ENCODE peak calls at places on chromosomes 2 and 18, in six cellular contexts. Z is A549, J is endothelial cell of umbilical vein, F is K562, R is HCT116, L is GM12878. B is an unnamed sample.

GRCh38 chr2:9191044-9191481 is 15.5 kb upstream of the ASAP2 start:
- DNase-seq in L (no peak), R (no peak), Z (peak), F (no peak), J (peak), B (peak)

GRCh38 chr18:1147616-1148184 is 243.0 kb downstream of the ADCYAP1 start:
- DNase-seq in L (no peak), R (no peak), F (no peak), J (no peak), Z (no peak), B (no peak)

GRCh38 chr2:239376942-239377531 is 23.8 kb downstream of the HDAC4 start:
- DNase-seq in L (no peak), F (no peak), Z (no peak), R (no peak), J (no peak), B (no peak)

GRCh38 chr2:200397785-200398184 is 91.3 kb downstream of the SPATS2L start:
- DNase-seq in L (no peak), R (no peak), J (no peak), F (no peak), Z (no peak), B (no peak)

GRCh38 chr2:146873646-146874259 is 971.1 kb upstream of the ACVR2A start:
- DNase-seq in L (no peak), Z (no peak), J (no peak), R (peak), F (no peak), B (no peak)

GRCh38 chr2:173021939-173022371 is 53.7 kb upstream of the MAP3K20 start:
- DNase-seq in J (peak), L (no peak), Z (peak), F (peak), R (no peak), B (peak)

GRCh38 chr2:82968381-82968780 is 1490.7 kb downstream of the SUCLG1 start:
- DNase-seq in L (no peak), J (no peak), R (no peak), Z (no peak), F (no peak), B (no peak)

GRCh38 chr2:120175000-120175581 is 48.1 kb downstream of the TMEM185B start:
- DNase-seq in J (peak), R (peak), F (peak), L (no peak), Z (peak), B (peak)

GRCh38 chr2:101124684-101125366 is 26.4 kb downstream of the TBC1D8 start:
- DNase-seq in R (peak), L (no peak), F (no peak), J (peak), Z (peak), B (peak)

DNA sequence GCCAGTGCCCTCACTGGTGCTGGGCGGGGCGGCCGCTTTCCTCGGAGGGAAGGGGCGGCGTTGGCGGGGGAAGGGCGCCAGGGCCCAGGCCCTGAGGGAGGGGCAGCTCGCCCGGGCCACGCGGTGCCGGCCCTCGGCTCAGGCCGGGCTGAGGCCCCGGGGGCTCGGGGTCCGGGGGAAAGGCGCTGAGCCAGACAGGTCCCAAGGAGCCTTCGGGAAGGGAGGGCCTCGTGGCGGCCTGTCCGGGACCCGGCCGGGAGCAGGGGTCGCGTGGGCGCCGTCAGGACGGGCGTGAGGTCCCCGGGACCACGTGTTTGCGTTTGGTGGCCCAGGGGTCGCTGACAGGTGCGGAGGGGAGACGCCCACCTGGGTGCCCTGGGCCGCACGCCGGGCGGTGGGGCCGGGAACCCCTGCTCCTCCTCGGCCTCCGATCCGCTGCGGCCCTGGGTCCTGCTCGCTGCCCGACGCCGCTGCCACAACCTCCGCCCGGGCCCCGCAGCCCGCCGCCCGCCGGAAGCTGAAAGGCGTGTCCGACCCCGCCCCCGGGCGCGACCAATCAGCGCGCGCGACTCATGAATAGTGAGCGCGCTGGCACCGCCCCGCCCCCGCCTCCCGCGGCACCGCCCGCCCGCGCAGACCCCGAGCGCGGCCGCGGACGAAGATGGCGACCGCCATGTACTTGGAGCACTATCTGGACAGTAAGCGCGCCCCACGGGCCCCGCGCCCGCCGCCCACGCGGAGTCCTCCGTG is at the start of gene ING5:
- DNase-seq in F (peak), J (peak), L (peak), Z (peak), R (peak), B (peak)
- TF ChIP-seq POLR2A in F (peak), J (peak), L (peak), Z (peak), R (peak), B (peak)

GRCh38 chr2:65488527-65488926 is 56.1 kb upstream of the SPRED2 start:
- DNase-seq in L (no peak), J (no peak), R (no peak), F (no peak), Z (no peak), B (no peak)
- H3K4me3 ChIP-seq in L (no peak), J (no peak), R (no peak), F (no peak), Z (no peak), B (no peak)

DNA sequence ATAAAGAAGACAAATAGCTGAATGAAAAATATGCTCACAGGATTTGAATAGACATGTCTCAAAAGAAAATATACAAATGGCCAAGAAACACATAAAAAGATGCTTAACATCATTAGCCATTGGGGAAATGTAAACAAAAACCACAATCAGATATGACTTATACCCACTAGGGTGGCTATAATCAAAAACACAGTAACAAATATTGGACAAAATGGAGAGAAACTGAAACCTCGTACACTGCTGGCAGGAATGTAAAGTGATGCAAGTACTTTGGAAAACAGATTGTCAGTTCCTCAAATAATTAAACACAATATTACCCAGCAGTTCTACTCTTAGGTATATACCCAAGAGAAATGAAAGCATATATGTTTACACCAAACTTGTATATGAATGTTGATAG is 213.0 kb downstream of the PHLPP1 start:
- DNase-seq in R (no peak), L (no peak), J (no peak), F (no peak), Z (no peak), B (no peak)
- TF ChIP-seq MAX in R (no peak), L (no peak), J (no peak), F (no peak), Z (no peak), B (no peak)

GRCh38 chr2:63582873-63583272 is 5.4 kb downstream of the WDPCP start:
- DNase-seq in J (no peak), L (no peak), Z (no peak), F (no peak), R (no peak), B (no peak)
- TF ChIP-seq POLR2A in J (no peak), L (no peak), Z (no peak), F (no peak), R (no peak), B (no peak)

B was measured in NB4.